ENCODE peak calls at places on chromosomes 3 and 15, in six cellular contexts. M is transverse colon, C is fibroblast of lung, N is HL-60, I is tibial artery, Q is body of pancreas. F is an unnamed sample.

GRCh38 chr3:53169832-53170324 is 8.9 kb downstream of the PRKCD start:
- DNase-seq in M (no peak), C (no peak), N (no peak), I (no peak), Q (no peak), F (no peak)

GRCh38 chr15:39580117-39580629 is 706 bp upstream of the THBS1 start:
- DNase-seq in M (peak; percentile 95), C (peak; percentile 97), N (peak; percentile 86), I (peak; percentile 98), Q (peak; percentile 92), F (peak; percentile 87)

GRCh38 chr15:91508633-91509032 is 344.9 kb upstream of the SLCO3A1 start:
- DNase-seq in M (no peak), C (peak; percentile 72), N (no peak), I (no peak), Q (no peak), F (peak; percentile 50)

GRCh38 chr3:183597959-183598358 is 37.5 kb upstream of the KLHL24 start:
- DNase-seq in M (no peak), C (no peak), N (no peak), I (no peak), Q (no peak), F (no peak)

GRCh38 chr15:52162260-52162659 is 28.9 kb downstream of the GNB5 start:
- DNase-seq in M (no peak), C (peak; percentile 19), N (no peak), I (no peak), Q (no peak), F (no peak)

GRCh38 chr3:110995461-110996226 is 76.0 kb upstream of the NECTIN3 start:
- DNase-seq in M (no peak), C (peak; percentile 27), N (peak; percentile 9), I (no peak), Q (no peak), F (no peak)

GRCh38 chr3:151171145-151171544 is 31.9 kb downstream of the GPR171 start:
- DNase-seq in M (peak; percentile 39), C (no peak), N (peak; percentile 79), I (no peak), Q (no peak), F (no peak)

GRCh38 chr15:63203451-63204090 is 14.2 kb downstream of the RAB8B start:
- DNase-seq in M (no peak), C (no peak), N (peak; percentile 79), I (no peak), Q (no peak), F (no peak)

GRCh38 chr3:40546811-40547210 is 22.1 kb downstream of the ZNF621 start:
- DNase-seq in M (no peak), C (peak; percentile 60), N (no peak), I (no peak), Q (no peak), F (peak; percentile 9)

GRCh38 chr3:27511724-27512422 is 27.7 kb upstream of the SLC4A7 start:
- DNase-seq in M (no peak), C (no peak), N (no peak), I (no peak), Q (no peak), F (no peak)

GRCh38 chr15:100973351-100974034 is 54.3 kb downstream of the LRRK1 start:
- DNase-seq in M (no peak), C (no peak), N (no peak), I (no peak), Q (no peak), F (no peak)

GRCh38 chr15:52445553-52445952 is 83.1 kb downstream of the MYO5A start:
- DNase-seq in M (no peak), C (no peak), N (no peak), I (no peak), Q (no peak), F (no peak)

GRCh38 chr15:42157981-42158765 is 1.7 kb upstream of the PLA2G4F start:
- DNase-seq in M (no peak), C (peak; percentile 80), N (no peak), I (peak; percentile 47), Q (no peak), F (peak; percentile 78)

GRCh38 chr3:178295257-178295912 is 240.9 kb upstream of the KCNMB2 start:
- DNase-seq in M (no peak), C (peak; percentile 93), N (no peak), I (no peak), Q (no peak), F (no peak)

GRCh38 chr15:36887214-36888017 is 212.9 kb downstream of the MEIS2 start:
- DNase-seq in M (no peak), C (no peak), N (no peak), I (no peak), Q (no peak), F (no peak)

GRCh38 chr15:80607288-80607980 is 87.7 kb upstream of the ABHD17C start:
- DNase-seq in M (no peak), C (no peak), N (no peak), I (no peak), Q (no peak), F (no peak)

GRCh38 chr15:20346082-20346805 is 195.4 kb downstream of the GOLGA6L6 start:
- DNase-seq in M (no peak), C (no peak), N (no peak), I (no peak), Q (peak; percentile 8), F (no peak)

GRCh38 chr3:56917740-56918568 is 116.2 kb upstream of the ARHGEF3 start:
- DNase-seq in M (peak; percentile 39), C (no peak), N (no peak), I (no peak), Q (no peak), F (no peak)

DNA sequence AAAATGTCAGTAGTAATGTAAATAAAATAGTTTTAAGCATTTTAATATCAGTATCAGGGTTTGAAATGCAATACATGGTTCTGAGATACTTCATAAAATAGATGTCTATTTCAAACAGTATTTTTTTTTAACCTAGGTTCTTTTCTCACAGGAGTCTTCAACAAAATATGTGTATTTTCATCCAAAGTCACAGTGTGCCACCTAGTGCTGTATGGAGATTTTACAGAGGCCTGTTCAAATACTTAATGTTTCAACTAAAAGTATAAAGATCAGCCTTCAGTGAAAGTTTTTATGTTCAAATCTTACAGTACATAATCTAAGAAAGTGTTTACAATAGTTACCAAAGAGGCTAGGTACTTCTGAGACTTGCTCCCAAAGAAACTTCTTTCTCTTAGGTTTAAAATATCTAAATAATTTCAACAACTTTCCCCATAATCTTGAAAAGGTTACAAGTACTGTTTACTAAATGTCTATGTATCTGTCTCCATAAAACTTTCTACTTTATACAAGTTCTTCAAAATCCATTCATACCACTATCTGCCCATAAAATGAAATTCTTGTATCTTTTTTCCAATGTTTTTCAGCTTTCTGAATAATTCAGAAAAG is 38.3 kb downstream of the SCAPER start:
- DNase-seq in M (no peak), C (peak; percentile 66), N (peak; percentile 17), I (no peak), Q (no peak), F (peak; percentile 12)
- TF ChIP-seq CTCF in M (peak; percentile 40), C (peak; percentile 55), N (no peak), I (peak; percentile 29), Q (peak; percentile 22), F (peak; percentile 67)

GRCh38 chr3:155704041-155704440 is 40.8 kb downstream of the PLCH1 start:
- DNase-seq in M (no peak), C (no peak), N (peak; percentile 5), I (no peak), Q (no peak), F (no peak)

GRCh38 chr3:155701882-155702465 is 42.9 kb downstream of the PLCH1 start:
- DNase-seq in M (no peak), C (peak; percentile 73), N (peak; percentile 11), I (no peak), Q (no peak), F (peak; percentile 41)

GRCh38 chr3:155702745-155703581 is 41.9 kb downstream of the PLCH1 start:
- DNase-seq in M (no peak), C (no peak), N (no peak), I (no peak), Q (no peak), F (no peak)

GRCh38 chr3:155704771-155705559 is 39.9 kb downstream of the PLCH1 start:
- DNase-seq in M (no peak), C (no peak), N (no peak), I (no peak), Q (no peak), F (no peak)
- H3K27ac ChIP-seq in M (no peak overlapping the region), C (no peak overlapping the region), N (no peak overlapping the region), I (no peak overlapping the region), Q (peak overlapping the region; percentile 77), F (no peak overlapping the region)

DNA sequence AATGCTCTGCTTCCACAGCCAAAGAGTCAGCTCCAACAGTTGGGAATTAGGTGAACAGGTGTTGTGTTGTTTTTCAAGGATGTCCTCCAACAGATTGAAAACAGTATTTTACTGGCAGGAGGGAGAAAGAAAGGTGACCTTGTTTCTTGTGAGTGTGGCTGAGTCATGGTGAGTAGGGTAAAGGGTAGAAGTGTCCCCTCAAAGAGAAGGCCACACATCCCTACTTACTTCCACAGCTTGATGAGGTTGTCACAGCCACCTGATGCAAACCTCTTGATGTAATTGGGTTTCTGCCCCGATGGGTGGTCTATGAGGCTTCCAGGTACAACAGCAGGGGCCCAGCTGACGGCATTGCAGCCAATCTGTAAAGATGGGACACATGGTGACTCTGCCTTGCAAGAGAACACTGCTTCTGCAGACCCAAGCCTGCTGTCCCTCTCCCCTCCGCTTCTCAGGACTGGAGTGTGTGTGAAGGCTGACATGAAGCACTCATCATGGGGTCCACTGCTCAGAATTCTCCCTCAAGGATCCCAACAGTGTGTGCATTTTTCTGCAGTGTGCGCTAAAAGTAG is 12.7 kb upstream of the GHRL start:
- DNase-seq in M (no peak), C (no peak), N (no peak), I (no peak), Q (no peak), F (no peak)
- TF ChIP-seq CTCF in M (no peak), C (no peak), N (no peak), I (no peak), Q (no peak), F (no peak)

DNA sequence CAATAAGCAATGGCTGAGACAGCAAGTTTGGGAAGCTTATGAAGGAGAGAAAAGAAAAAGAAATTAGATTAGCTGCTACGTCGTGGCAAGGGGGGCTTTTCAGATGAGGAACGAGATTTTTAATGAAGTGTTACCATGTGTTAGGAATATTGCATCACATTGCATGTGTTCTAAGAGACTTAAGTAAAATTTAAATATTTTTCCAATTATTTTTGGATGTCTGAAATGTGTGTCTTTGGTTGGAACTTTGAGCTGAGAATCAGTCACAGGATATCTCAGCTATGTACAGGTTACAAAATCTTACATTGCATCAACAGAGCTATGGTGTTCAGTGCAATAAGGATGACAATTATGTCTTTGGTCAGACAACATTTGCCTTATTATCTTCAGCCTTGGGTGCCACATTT is 61.6 kb upstream of the ZNF280D start:
- DNase-seq in M (no peak), C (peak; percentile 54), N (no peak), I (no peak), Q (no peak), F (no peak)
- H3K27ac ChIP-seq in M (no peak overlapping the region), C (no peak overlapping the region), N (no peak overlapping the region), I (peak overlapping the region; percentile 10), Q (no peak overlapping the region), F (no peak overlapping the region)

GRCh38 chr15:65077981-65078352 is 1.4 kb downstream of the KBTBD13 start:
- DNase-seq in M (peak; percentile 89), C (no peak), N (peak; percentile 54), I (peak; percentile 88), Q (peak; percentile 58), F (no peak)
- TF ChIP-seq CTCF in M (peak; percentile 68), C (no peak), N (no peak), I (peak; percentile 57), Q (peak; percentile 55), F (no peak)

DNA sequence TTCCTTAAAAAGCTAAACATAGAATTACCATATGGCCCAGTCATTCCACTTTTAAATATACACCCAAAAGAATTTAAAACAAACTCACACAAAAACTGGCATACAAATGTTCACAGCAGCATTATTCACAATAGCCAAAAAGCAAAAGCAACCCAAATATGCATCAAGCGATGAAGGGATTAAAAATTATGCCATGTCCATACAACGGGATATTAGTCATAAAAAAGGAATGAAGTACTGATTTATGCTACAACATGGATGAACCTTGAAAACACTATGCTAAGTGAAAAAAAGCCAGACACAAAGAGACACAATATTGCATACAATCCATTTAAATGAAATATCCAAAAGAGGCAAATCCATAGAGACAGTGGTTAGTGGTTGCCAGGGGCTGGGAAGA is 118.2 kb downstream of the OSBPL10 start:
- DNase-seq in M (no peak), C (peak; percentile 29), N (no peak), I (no peak), Q (no peak), F (no peak)
- H3K27ac ChIP-seq in M (no peak overlapping the region), C (no peak overlapping the region), N (no peak overlapping the region), I (no peak overlapping the region), Q (no peak overlapping the region), F (no peak overlapping the region)

F was measured in RWPE1.